ENCODE peak calls at places on chromosomes 4 and X, in five cellular contexts. W is CD8-positive, alpha-beta T cell; E is EH; D is activated naive CD8-positive, alpha-beta T cell treated with anti-CD3 and anti-CD28 coated beads for 36 hours; V is NCI-H1105. L is an unnamed sample.

GRCh38 chr4:4333265-4333706 is 43.2 kb downstream of the ZBTB49 start:
- DNase-seq in E (peak; percentile 97), W (no peak), D (no peak), V (no peak), L (peak; percentile 80)

GRCh38 chrX:83510466-83511181 is 2.5 kb downstream of the POU3F4 start:
- DNase-seq in W (no peak), E (no peak), V (no peak), D (no peak), L (no peak)

GRCh38 chr4:56804551-56804950 is 16.9 kb downstream of the SPINK2 start:
- DNase-seq in E (peak; percentile 41), W (no peak), V (no peak), D (no peak), L (peak; percentile 30)

GRCh38 chrX:116379854-116380253 is 56.6 kb upstream of the SLC6A14 start:
- DNase-seq in W (no peak), E (no peak), D (no peak), V (no peak), L (peak; percentile 77)

GRCh38 chr4:13918110-13918509 is 290.6 kb upstream of the BOD1L1 start:
- DNase-seq in D (no peak), E (peak; percentile 99), W (no peak), V (no peak), L (peak; percentile 99)

GRCh38 chr4:149997881-149998421 is 80.3 kb upstream of the DCLK2 start:
- DNase-seq in W (no peak), D (no peak), V (no peak), E (peak; percentile 70), L (peak; percentile 76)

GRCh38 chr4:110610940-110611785 is 11.7 kb downstream of the PITX2 start:
- DNase-seq in V (no peak), W (no peak), E (no peak), D (no peak), L (peak; percentile 64)

GRCh38 chr4:87806520-87806919 is 7.2 kb downstream of the IBSP start:
- DNase-seq in E (peak; percentile 78), D (no peak), W (no peak), V (no peak), L (peak; percentile 69)

GRCh38 chrX:22365460-22365859 is 92.7 kb downstream of the CBLL2 start:
- DNase-seq in E (peak; percentile 87), W (no peak), V (no peak), D (no peak), L (peak; percentile 85)

GRCh38 chrX:117743469-117744251 is 372.9 kb downstream of the KLHL13 start:
- DNase-seq in W (no peak), E (no peak), D (no peak), V (peak; percentile 11), L (peak; percentile 6)

L was measured in GM23248.